ENCODE peak calls at places on chromosomes 11 and 22, in five cellular contexts. T is left ventricle myocardium superior; I is HFF-Myc; D is activated T-cell treated with anti-CD3 and anti-CD28 coated beads, Interleukin-2, amount 50 U/mL, for 72 hours; C is activated T-helper 1 cell treated with Interleukin-2 at 50 U/mL for 16 hours. A is an unnamed sample.

GRCh38 chr11:73951797-73952196 is 971 bp downstream of the DNAJB13 start:
- DNase-seq in T (no peak), I (no peak), D (no peak), C (no peak), A (no peak)

GRCh38 chr11:130599073-130599654 is 150.7 kb downstream of the ADAMTS15 start:
- DNase-seq in T (peak; percentile 90), I (no peak), D (no peak), C (no peak), A (no peak)

GRCh38 chr11:64888761-64889511 is 10.5 kb upstream of the EHD1 start:
- DNase-seq in T (no peak), I (no peak), D (no peak), C (no peak), A (no peak)

GRCh38 chr11:403021-403760 is 9.2 kb downstream of the PKP3 start:
- DNase-seq in T (no peak), I (no peak), D (no peak), C (no peak), A (no peak)

GRCh38 chr22:24592846-24593809 is at the start of gene LRRC75B:
- DNase-seq in T (peak; percentile 96), I (peak; percentile 24), D (peak; percentile 63), C (no peak), A (no peak)

GRCh38 chr11:86152006-86152862 is 83.3 kb upstream of the PICALM start:
- DNase-seq in T (no peak), I (no peak), D (no peak), C (no peak), A (no peak)

GRCh38 chr11:3096909-3097395 is 39.7 kb upstream of the CARS1 start:
- DNase-seq in T (no peak), I (no peak), D (no peak), C (no peak), A (no peak)

GRCh38 chr22:45082795-45083194 is 73.0 kb upstream of the PHF21B start:
- DNase-seq in T (no peak), I (no peak), D (peak; percentile 12), C (no peak), A (no peak)

GRCh38 chr22:34437140-34437539 is 516.9 kb upstream of the LARGE1 start:
- DNase-seq in T (no peak), I (no peak), D (no peak), C (no peak), A (no peak)

GRCh38 chr11:27847496-27847895 is 147.2 kb upstream of the BDNF start:
- DNase-seq in T (no peak), I (no peak), D (no peak), C (no peak), A (no peak)

GRCh38 chr11:11942668-11943067 is 65.8 kb downstream of the DKK3 start:
- DNase-seq in T (no peak), I (no peak), D (no peak), C (no peak), A (no peak)

GRCh38 chr11:73761403-73761945 is 600 bp upstream of the RAB6A start:
- DNase-seq in T (peak; percentile 43), I (no peak), D (no peak), C (no peak), A (no peak)

GRCh38 chr11:2922635-2923034 is 6.6 kb downstream of the PHLDA2 start:
- DNase-seq in T (no peak), I (no peak), D (no peak), C (no peak), A (no peak)

GRCh38 chr22:41021655-41022454 is 70.5 kb upstream of the EP300 start:
- DNase-seq in T (peak; percentile 85), I (no peak), D (peak; percentile 76), C (peak; percentile 35), A (peak; percentile 9)

GRCh38 chr11:105582497-105582896 is 27.4 kb upstream of the GRIA4 start:
- DNase-seq in T (no peak), I (no peak), D (no peak), C (no peak), A (no peak)

GRCh38 chr11:14443642-14444041 is 56.0 kb downstream of the COPB1 start:
- DNase-seq in T (no peak), I (no peak), D (no peak), C (no peak), A (no peak)

GRCh38 chr11:9884601-9885000 is 220.7 kb downstream of the SWAP70 start:
- DNase-seq in T (no peak), I (no peak), D (no peak), C (no peak), A (no peak)

GRCh38 chr11:2580444-2581050 is 119.2 kb downstream of the KCNQ1OT1 start:
- DNase-seq in T (peak; percentile 18), I (no peak), D (no peak), C (no peak), A (no peak)

GRCh38 chr22:49727191-49727880 is 100.3 kb downstream of the BRD1 start:
- DNase-seq in T (no peak), I (no peak), D (no peak), C (no peak), A (no peak)

GRCh38 chr11:131858495-131858894 is 488.1 kb downstream of the NTM start:
- DNase-seq in T (no peak), I (no peak), D (no peak), C (no peak), A (no peak)

GRCh38 chr22:39482768-39483167 is 19.3 kb upstream of the MIEF1 start:
- DNase-seq in T (no peak), I (no peak), D (no peak), C (no peak), A (no peak)

GRCh38 chr22:48629631-48630443 is 1197.8 kb downstream of the BRD1 start:
- DNase-seq in T (no peak), I (no peak), D (no peak), C (no peak), A (no peak)

GRCh38 chr11:131579932-131580387 is 209.5 kb downstream of the NTM start:
- DNase-seq in T (no peak), I (no peak), D (no peak), C (no peak), A (no peak)

GRCh38 chr11:81394324-81394723 is 1339.3 kb downstream of the FAM181B start:
- DNase-seq in T (no peak), I (no peak), D (no peak), C (no peak), A (no peak)

GRCh38 chr22:41913842-41914534 is 886 bp downstream of the SHISA8 start:
- DNase-seq in T (no peak), I (no peak), D (no peak), C (no peak), A (no peak)

GRCh38 chr11:127875076-127875475 is 712.3 kb downstream of the ETS1 start:
- DNase-seq in T (no peak), I (no peak), D (no peak), C (no peak), A (no peak)

GRCh38 chr22:49297286-49297870 is 530.3 kb downstream of the BRD1 start:
- DNase-seq in T (no peak), I (no peak), D (no peak), C (no peak), A (no peak)

GRCh38 chr11:77374108-77374507 is 72.6 kb upstream of the GDPD4 start:
- DNase-seq in T (no peak), I (no peak), D (no peak), C (no peak), A (no peak)